ENCODE peak calls at places on chromosomes 11 and 22, in four cellular contexts. C is IMR-90, F is neuronal stem cell, V is H1. R is an unnamed sample.
A peak's percentile ranks its signal among the peaks of the same experiment; 100 is the strongest.

GRCh38 chr11:1928891-1929541 is 9.5 kb downstream of the TNNT3 start:
- DNase-seq in F (no peak), C (no peak), V (no peak), R (no peak)

GRCh38 chr22:35552186-35552842 is 11.7 kb downstream of the RASD2 start:
- DNase-seq in C (no peak), F (peak; percentile 60), V (peak; percentile 94), R (peak; percentile 78)

GRCh38 chr11:102637731-102638130 is 12.6 kb upstream of the MMP20 start:
- DNase-seq in C (no peak), F (no peak), V (no peak), R (no peak)

GRCh38 chr11:87439981-87440760 is 402.4 kb downstream of the TMEM135 start:
- DNase-seq in V (no peak), F (no peak), C (no peak), R (no peak)

GRCh38 chr11:74641905-74642304 is 49.5 kb downstream of the POLD3 start:
- DNase-seq in F (no peak), V (no peak), C (no peak), R (no peak)

GRCh38 chr22:37943471-37944198 is 9.8 kb downstream of the C22orf23 start:
- DNase-seq in F (no peak), C (no peak), V (no peak), R (no peak)

GRCh38 chr22:46051646-46052045 is 74.7 kb upstream of the WNT7B start:
- DNase-seq in F (no peak), V (no peak), C (no peak), R (no peak)

GRCh38 chr11:85823816-85824215 is 12.9 kb upstream of the SYTL2 start:
- DNase-seq in C (peak; percentile 46), V (no peak), F (no peak), R (no peak)

GRCh38 chr11:120424185-120424969 is 87.2 kb upstream of the GRIK4 start:
- DNase-seq in F (no peak), C (peak; percentile 25), V (no peak), R (no peak)

GRCh38 chr11:42631223-42631843 is 680.5 kb upstream of the API5 start:
- DNase-seq in F (no peak), C (no peak), V (no peak), R (peak; percentile 56)

GRCh38 chr22:37157516-37158289 is 8.0 kb upstream of the IL2RB start:
- DNase-seq in V (no peak), F (no peak), C (peak; percentile 31), R (peak; percentile 28)

GRCh38 chr11:102007567-102008437 is 39.4 kb upstream of the CFAP300 start:
- DNase-seq in C (peak; percentile 66), F (peak; percentile 26), V (no peak), R (peak; percentile 62)

GRCh38 chr11:2446590-2447252 is 1.9 kb downstream of the KCNQ1 start:
- DNase-seq in F (no peak), V (no peak), C (no peak), R (no peak)

GRCh38 chr11:15627560-15627959 is 512.8 kb downstream of the INSC start:
- DNase-seq in V (no peak), F (no peak), C (peak; percentile 74), R (peak; percentile 58)

GRCh38 chr11:77473801-77474508 is at the start of gene PAK1:
- DNase-seq in F (peak; percentile 90), V (peak; percentile 94), C (peak; percentile 86), R (peak; percentile 97)

GRCh38 chr11:86119062-86119461 is 50.2 kb upstream of the PICALM start:
- DNase-seq in C (no peak), V (no peak), F (no peak), R (no peak)

GRCh38 chr22:42856179-42856864 is 751 bp downstream of the ARFGAP3 start:
- DNase-seq in C (peak; percentile 22), F (peak; percentile 15), V (peak; percentile 72), R (peak; percentile 41)

GRCh38 chr22:19082101-19082500 is 40.1 kb downstream of the DGCR2 start:
- DNase-seq in F (no peak), C (no peak), V (no peak), R (no peak)

GRCh38 chr11:36591433-36591832 is 2.9 kb upstream of the IFTAP start:
- DNase-seq in F (no peak), C (no peak), V (no peak), R (no peak)
- H3K4me2 ChIP-seq in F (no peak overlapping the region), C (no peak overlapping the region), V (no peak overlapping the region), R (no peak overlapping the region)

GRCh38 chr22:24423519-24424000 is 3.8 kb upstream of the ADORA2A start:
- DNase-seq in F (peak; percentile 57), C (no peak), V (peak; percentile 92), R (peak; percentile 42)
- H2BK15ac ChIP-seq in F (no peak overlapping the region), C (no peak overlapping the region), V (no peak overlapping the region), R (no peak overlapping the region)

DNA sequence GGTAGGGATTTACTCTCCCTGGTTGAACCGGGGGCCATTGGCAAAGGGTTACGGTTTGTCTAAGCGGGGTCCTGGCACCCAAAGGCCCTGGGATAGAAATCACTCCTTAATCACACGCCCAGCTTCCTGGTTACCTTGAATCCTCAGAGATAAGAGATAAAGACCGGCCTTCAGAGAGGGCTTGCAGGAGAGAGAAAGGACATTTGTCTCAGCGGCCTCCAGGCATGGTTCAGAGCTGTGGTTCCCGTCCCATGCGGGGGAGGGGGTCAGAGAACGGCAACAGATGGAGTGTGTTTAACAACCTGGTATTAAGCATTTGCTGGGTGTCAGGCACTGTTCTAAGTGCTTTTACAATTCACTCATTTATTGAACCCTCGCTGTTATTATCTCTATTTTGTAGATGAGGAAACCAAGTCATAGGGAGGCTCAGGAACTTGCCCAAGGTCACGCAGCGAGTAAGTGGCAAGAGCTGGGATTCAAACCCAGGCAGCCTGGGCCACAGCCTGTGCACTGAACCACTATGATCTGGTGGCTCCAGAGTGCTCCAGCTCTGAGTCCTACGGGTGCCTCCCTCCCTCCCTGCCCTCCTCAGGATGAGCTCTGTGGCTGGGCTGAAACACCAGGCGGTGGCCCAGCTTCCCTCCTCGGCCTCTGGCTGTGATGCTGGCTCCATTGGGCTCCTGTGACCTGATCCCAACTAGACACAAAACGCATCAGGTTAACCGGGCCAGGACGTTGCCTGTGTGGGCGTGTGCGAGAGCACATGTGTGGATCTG is 18.6 kb downstream of the LRRC10B start:
- DNase-seq in C (no peak), F (no peak), V (no peak), R (peak; percentile 47)
- H4K8ac ChIP-seq in C (no peak overlapping the region), F (no peak overlapping the region), V (no peak overlapping the region), R (no peak overlapping the region)

DNA sequence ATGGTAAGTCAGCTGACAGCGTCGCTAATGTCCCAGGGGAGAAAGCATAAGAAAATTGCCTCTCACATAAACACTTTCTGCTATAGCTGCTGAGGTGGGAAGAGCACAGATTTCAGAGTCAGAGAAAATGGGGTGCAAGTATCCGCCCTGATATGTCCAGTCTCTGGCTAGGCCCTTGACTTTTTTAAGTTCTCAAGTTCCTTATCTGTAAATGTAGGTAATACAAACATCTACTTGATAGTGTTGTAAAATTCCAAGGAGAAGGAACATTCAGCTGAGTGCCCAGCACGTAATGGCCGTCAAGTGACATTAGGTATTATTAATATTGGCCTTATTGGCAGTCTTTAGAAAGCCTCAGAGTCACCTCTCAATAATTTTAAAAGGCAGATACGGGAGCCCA is 143.6 kb downstream of the NTM start:
- DNase-seq in F (no peak), V (no peak), C (no peak), R (no peak)
- H3K4me2 ChIP-seq in F (no peak overlapping the region), V (no peak overlapping the region), C (no peak overlapping the region), R (no peak overlapping the region)

GRCh38 chr11:131546218-131546895 is 175.9 kb downstream of the NTM start:
- DNase-seq in V (no peak), C (no peak), F (no peak), R (peak; percentile 30)

GRCh38 chr11:131549099-131549498 is 178.7 kb downstream of the NTM start:
- DNase-seq in F (no peak), C (no peak), V (no peak), R (no peak)

DNA sequence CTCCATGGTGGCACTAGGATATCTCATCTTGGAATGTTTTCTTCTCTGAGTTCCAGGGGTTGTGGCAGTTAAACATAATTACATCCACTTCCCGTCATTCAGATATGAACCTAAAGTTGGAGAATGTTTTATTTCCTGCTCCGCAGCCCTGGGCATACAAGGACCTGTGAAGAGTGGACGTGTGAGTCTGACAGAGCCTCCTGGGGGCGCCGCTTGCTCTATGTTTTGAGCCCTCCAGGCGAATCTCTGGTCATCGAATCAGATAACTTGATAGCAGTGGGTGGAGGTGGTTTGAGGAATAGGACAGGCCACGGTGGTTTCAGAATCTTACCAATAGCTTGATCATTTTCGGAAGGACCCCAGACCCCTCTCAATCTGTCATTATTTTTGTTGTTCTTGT is 174.2 kb downstream of the NTM start:
- DNase-seq in V (peak; percentile 63), F (no peak), C (no peak), R (peak; percentile 71)
- H2BK15ac ChIP-seq in V (no peak overlapping the region), F (no peak overlapping the region), C (no peak overlapping the region), R (no peak overlapping the region)

DNA sequence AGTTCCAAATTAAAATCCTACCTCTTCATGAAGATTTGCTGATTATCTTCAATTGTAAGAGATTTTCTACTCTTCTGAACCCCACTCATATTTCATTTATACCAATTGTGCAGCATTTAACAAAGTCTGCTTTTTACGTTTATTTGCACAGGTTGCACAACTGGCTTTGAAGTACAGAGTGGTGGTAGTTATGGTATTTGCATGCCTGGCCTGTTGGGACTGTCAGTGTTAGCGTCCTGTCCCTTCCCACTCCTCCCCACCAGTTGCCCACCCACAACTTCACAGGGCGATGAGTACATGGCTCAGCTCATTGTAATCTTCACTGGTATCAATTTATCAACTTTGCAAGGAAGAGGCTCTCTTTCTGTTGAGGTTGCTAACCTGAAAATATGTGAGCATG is 372.3 kb downstream of the AASDHPPT start:
- DNase-seq in F (no peak), C (no peak), V (no peak), R (no peak)
- H4K8ac ChIP-seq in F (no peak overlapping the region), C (no peak overlapping the region), V (no peak overlapping the region), R (no peak overlapping the region)

DNA sequence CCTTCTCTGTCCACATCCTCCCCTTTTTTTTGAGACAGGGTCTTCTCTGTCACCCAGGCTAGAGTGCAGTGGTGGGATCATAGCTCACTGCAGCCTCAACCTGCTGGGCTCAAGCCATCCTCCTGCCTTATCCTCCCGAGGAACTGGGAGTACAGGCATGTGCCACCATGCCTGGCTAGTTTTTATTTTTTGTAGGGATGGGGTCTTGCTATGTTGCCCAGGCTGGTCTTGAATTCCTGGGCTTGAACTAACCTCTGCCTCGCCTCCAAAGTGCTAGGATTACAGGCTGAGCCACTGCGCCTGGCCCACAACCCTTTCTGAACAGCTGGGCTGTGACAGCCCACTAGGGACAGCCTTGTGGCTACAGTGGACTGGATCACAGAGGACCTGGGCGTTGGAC is 18.1 kb downstream of the C11orf24 start:
- DNase-seq in V (no peak), C (no peak), F (no peak), R (no peak)
- H3K4me2 ChIP-seq in V (no peak overlapping the region), C (no peak overlapping the region), F (no peak overlapping the region), R (no peak overlapping the region)

GRCh38 chr11:134521452-134522289 is 109.6 kb upstream of the B3GAT1 start:
- DNase-seq in V (no peak), C (no peak), F (no peak), R (no peak)

GRCh38 chr11:134524201-134524600 is 112.2 kb upstream of the B3GAT1 start:
- DNase-seq in C (no peak), V (no peak), F (no peak), R (no peak)

GRCh38 chr11:134524876-134525845 is 113.1 kb upstream of the B3GAT1 start:
- DNase-seq in V (no peak), F (no peak), C (no peak), R (no peak)

GRCh38 chr11:134521001-134521400 is 109.0 kb upstream of the B3GAT1 start:
- DNase-seq in C (no peak), F (no peak), V (no peak), R (no peak)

GRCh38 chr11:134522782-134523570 is 110.9 kb upstream of the B3GAT1 start:
- DNase-seq in F (no peak), V (no peak), C (no peak), R (no peak)
- H2BK15ac ChIP-seq in F (no peak overlapping the region), V (no peak overlapping the region), C (no peak overlapping the region), R (no peak overlapping the region)

GRCh38 chr11:69934861-69935494 is 115.8 kb upstream of the FGF3 start:
- DNase-seq in V (no peak), C (peak; percentile 27), F (no peak), R (peak; percentile 29)
- H4K8ac ChIP-seq in V (no peak overlapping the region), C (no peak overlapping the region), F (no peak overlapping the region), R (no peak overlapping the region)

R was measured in mesendoderm.